ENCODE peak calls at places on chromosomes 4 and X, in nine cellular contexts. F is A549, Q is GM23338, E is endothelial cell of umbilical vein, Z is GM23248, K is AG04450, M is neural progenitor cell, J is OCI-LY7, X is psoas muscle. V is an unnamed sample.

GRCh38 chrX:9770319-9770718 is 4.7 kb upstream of the GPR143 start:
- DNase-seq in F (no peak), Q (peak; percentile 16), E (peak; percentile 72), Z (no peak), K (no peak), M (no peak), J (no peak), X (no peak), V (no peak)

GRCh38 chr4:124754671-124755070 is 42.1 kb upstream of the ANKRD50 start:
- DNase-seq in F (no peak), Q (no peak), E (no peak), Z (peak; percentile 14), K (no peak), M (no peak), J (no peak), X (no peak), V (no peak)

GRCh38 chr4:161291222-161291621 is 872.6 kb downstream of the FSTL5 start:
- DNase-seq in F (no peak), Q (no peak), E (no peak), Z (no peak), K (no peak), M (no peak), J (peak; percentile 4), X (no peak), V (no peak)

GRCh38 chr4:125433453-125433852 is 118.7 kb downstream of the FAT4 start:
- DNase-seq in F (no peak), Q (no peak), E (peak; percentile 45), Z (peak; percentile 59), K (peak; percentile 3), M (no peak), J (no peak), X (no peak), V (no peak)

GRCh38 chr4:176123710-176124407 is 58.2 kb downstream of the WDR17 start:
- DNase-seq in F (peak; percentile 18), Q (peak; percentile 79), E (peak; percentile 5), Z (peak; percentile 43), K (no peak), M (peak; percentile 72), J (peak; percentile 25), X (no peak), V (peak; percentile 25)

GRCh38 chr4:47049347-47049746 is 18.0 kb downstream of the GABRB1 start:
- DNase-seq in F (no peak), Q (no peak), E (no peak), Z (no peak), K (no peak), M (no peak), J (no peak), X (no peak), V (no peak)

GRCh38 chrX:10615931-10616780 is 4.2 kb downstream of the MID1 start:
- DNase-seq in F (peak; percentile 73), Q (peak; percentile 68), E (peak; percentile 66), Z (peak; percentile 53), K (no peak), M (peak; percentile 75), J (peak; percentile 28), X (no peak), V (peak; percentile 52)

GRCh38 chr4:146330392-146330791 is 116.1 kb downstream of the REELD1 start:
- DNase-seq in F (no peak), Q (no peak), E (peak; percentile 58), Z (peak; percentile 69), K (no peak), M (no peak), J (no peak), X (no peak), V (no peak)

GRCh38 chr4:76696109-76696508 is 201.8 kb downstream of the SOWAHB start:
- DNase-seq in F (no peak), Q (peak; percentile 98), E (no peak), Z (peak; percentile 57), K (no peak), M (peak; percentile 98), J (no peak), X (no peak), V (peak; percentile 39)

GRCh38 chr4:40059362-40059761 is 2.7 kb downstream of the N4BP2 start:
- DNase-seq in F (no peak), Q (peak; percentile 11), E (no peak), Z (no peak), K (no peak), M (no peak), J (no peak), X (no peak), V (no peak)

DNA sequence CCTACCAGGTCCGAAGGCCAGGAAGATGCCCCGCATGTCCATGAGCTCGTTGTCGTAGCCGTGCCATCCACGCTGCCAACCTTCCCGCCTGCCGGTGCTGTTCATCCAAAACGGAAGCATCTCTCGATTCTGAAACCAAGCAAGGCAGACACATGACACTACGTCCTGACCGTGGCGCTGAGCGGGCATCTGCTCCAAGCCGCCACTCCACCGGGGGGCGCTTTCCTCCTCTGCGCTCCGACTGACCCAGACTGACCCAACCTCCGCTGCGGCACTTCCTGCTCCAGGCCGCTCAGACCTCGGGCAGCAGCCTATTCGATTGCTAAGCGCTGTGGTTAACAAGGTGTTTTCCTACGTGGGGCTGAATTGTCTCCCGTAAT is 120.4 kb downstream of the ENPP6 start:
- DNase-seq in F (no peak), Q (peak; percentile 92), E (no peak), Z (peak; percentile 20), K (no peak), M (peak; percentile 25), J (no peak), X (peak; percentile 62), V (peak; percentile 11)
- H3K27ac ChIP-seq in F (no peak overlapping the region), Q (no peak overlapping the region), E (no peak overlapping the region), Z (no peak overlapping the region), K (no peak overlapping the region), M (no peak overlapping the region), J (no peak overlapping the region), X (no peak overlapping the region), V (no peak overlapping the region)

GRCh38 chr4:57040510-57040909 is 61.8 kb downstream of the POLR2B start:
- DNase-seq in F (no peak), Q (peak; percentile 4), E (no peak), Z (no peak), K (no peak), M (peak; percentile 12), J (no peak), X (no peak), V (no peak)
- H3K27ac ChIP-seq in F (peak overlapping the region; percentile 79), Q (no peak overlapping the region), E (no peak overlapping the region), Z (no peak overlapping the region), K (no peak overlapping the region), M (no peak overlapping the region), J (no peak overlapping the region), X (no peak overlapping the region), V (no peak overlapping the region)

GRCh38 chrX:102154218-102154860 is 1.4 kb downstream of the BEX5 start:
- DNase-seq in F (no peak), Q (peak; percentile 64), E (no peak), Z (no peak), K (no peak), M (peak; percentile 31), J (no peak), X (no peak), V (peak; percentile 5)

GRCh38 chrX:102154900-102155805 is 624 bp downstream of the BEX5 start:
- DNase-seq in F (no peak), Q (peak; percentile 11), E (peak; percentile 0), Z (peak; percentile 8), K (no peak), M (peak; percentile 1), J (no peak), X (no peak), V (peak; percentile 6)

GRCh38 chrX:102155806-102156179 is at the start of gene BEX5:
- DNase-seq in F (no peak), Q (peak; percentile 84), E (peak; percentile 51), Z (peak; percentile 54), K (no peak), M (peak; percentile 54), J (no peak), X (peak; percentile 40), V (peak; percentile 80)
- H3K27ac ChIP-seq in F (no peak within 1 kb of the TSS), Q (peak within 1 kb of the TSS; percentile 95), E (no peak within 1 kb of the TSS), Z (no peak within 1 kb of the TSS), K (no peak within 1 kb of the TSS), M (no peak within 1 kb of the TSS), J (no peak within 1 kb of the TSS), X (no peak within 1 kb of the TSS), V (no peak within 1 kb of the TSS)

GRCh38 chr4:81839347-81840042 is 367.8 kb upstream of the RASGEF1B start:
- DNase-seq in F (no peak), Q (no peak), E (no peak), Z (no peak), K (no peak), M (no peak), J (no peak), X (no peak), V (no peak)
- H3K27ac ChIP-seq in F (no peak overlapping the region), Q (no peak overlapping the region), E (no peak overlapping the region), Z (no peak overlapping the region), K (no peak overlapping the region), M (no peak overlapping the region), J (no peak overlapping the region), X (no peak overlapping the region), V (no peak overlapping the region)

V was measured in cardiac muscle cell.